ENCODE peak calls at places on chromosomes 3 and 15, in four cellular contexts. N, D, G and T are unnamed samples.
A peak's percentile ranks its signal among the peaks of the same experiment; 100 is the strongest.

GRCh38 chr15:36589971-36590370 is 10.5 kb downstream of the CDIN1 start:
- DNase-seq in N (no peak), D (no peak), G (no peak), T (peak; percentile 10)

GRCh38 chr15:101126618-101127502 is 125.0 kb downstream of the CHSY1 start:
- DNase-seq in N (no peak), D (no peak), G (no peak), T (no peak)

GRCh38 chr3:98763076-98763475 is at the start of gene ST3GAL6:
- DNase-seq in N (no peak), D (no peak), G (no peak), T (no peak)

GRCh38 chr3:30747771-30748281 is 141.4 kb downstream of the TGFBR2 start:
- DNase-seq in N (no peak), D (no peak), G (peak; percentile 55), T (peak; percentile 15)

GRCh38 chr3:16609927-16610580 is 4.8 kb upstream of the DAZL start:
- DNase-seq in N (no peak), D (no peak), G (no peak), T (no peak)

GRCh38 chr15:101539492-101539891 is 50.0 kb upstream of the PCSK6 start:
- DNase-seq in N (no peak), D (no peak), G (no peak), T (no peak)

GRCh38 chr3:167723025-167723512 is 11.6 kb downstream of the PDCD10 start:
- DNase-seq in N (no peak), D (no peak), G (no peak), T (no peak)

GRCh38 chr15:72341361-72341760 is 21.4 kb upstream of the CELF6 start:
- DNase-seq in N (no peak), D (no peak), G (no peak), T (peak; percentile 39)

GRCh38 chr3:23105048-23105447 is 98.1 kb upstream of the UBE2E2 start:
- DNase-seq in N (no peak), D (no peak), G (no peak), T (no peak)

GRCh38 chr15:60740787-60741354 is 261.9 kb upstream of the ICE2 start:
- DNase-seq in N (no peak), D (no peak), G (peak; percentile 34), T (no peak)

GRCh38 chr3:148735597-148735996 is 37.9 kb downstream of the AGTR1 start:
- DNase-seq in N (no peak), D (no peak), G (no peak), T (no peak)

GRCh38 chr3:71310595-71311319 is 272.8 kb downstream of the FOXP1 start:
- DNase-seq in N (no peak), D (no peak), G (peak; percentile 24), T (no peak)

GRCh38 chr3:176939022-176939817 is 258.1 kb downstream of the TBL1XR1 start:
- DNase-seq in N (peak; percentile 5), D (peak; percentile 58), G (peak; percentile 67), T (peak; percentile 68)

GRCh38 chr3:130761730-130762311 is 15.2 kb upstream of the PIK3R4 start:
- DNase-seq in N (no peak), D (no peak), G (no peak), T (no peak)
- TF ChIP-seq FOXK2 in N (no peak), D (no peak), G (no peak), T (no peak)

DNA sequence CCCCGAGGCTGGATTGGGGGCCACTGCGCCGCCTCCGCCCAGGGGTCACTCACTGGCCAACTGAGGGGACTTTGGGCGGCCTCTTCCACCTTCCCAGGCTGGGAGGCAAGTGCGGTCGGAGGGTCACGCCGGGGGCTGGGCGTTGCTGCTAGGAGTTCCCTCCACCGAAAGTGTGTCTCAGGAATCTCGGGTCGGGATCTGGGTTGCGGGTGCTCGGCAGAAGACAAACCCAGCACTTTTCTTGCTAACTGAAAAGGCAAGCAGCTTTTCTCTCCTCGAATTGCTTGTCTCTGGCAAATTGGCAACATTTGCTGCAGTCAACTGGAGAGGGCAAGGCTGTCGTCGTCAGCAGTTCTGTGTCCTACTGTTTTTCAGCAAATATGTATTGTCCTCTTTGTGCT is 376 bp upstream of the SLC30A4 start:
- DNase-seq in N (no peak), D (no peak), G (no peak), T (peak; percentile 19)
- TF ChIP-seq SP1 in N (no peak), D (no peak), G (no peak), T (no peak)

DNA sequence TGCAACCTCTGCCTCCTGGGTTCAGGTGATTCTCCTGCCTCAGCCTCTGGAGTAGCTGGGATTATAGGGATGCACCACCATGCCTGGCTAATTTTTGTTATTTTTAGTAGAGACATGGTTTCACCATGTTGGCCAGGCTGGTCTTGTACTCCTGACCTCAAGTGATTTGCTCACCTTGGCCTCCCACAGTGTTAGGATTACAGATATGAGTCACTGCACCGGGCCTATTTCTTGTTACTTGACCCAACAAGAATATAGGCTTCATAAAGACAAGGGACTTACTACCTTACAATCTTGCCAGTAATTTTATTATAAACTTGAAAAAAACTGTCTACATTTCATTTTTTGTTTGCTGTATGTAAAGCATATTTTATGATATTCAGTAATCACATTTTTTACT is 21.4 kb upstream of the ZBTB47 start:
- DNase-seq in N (no peak), D (no peak), G (no peak), T (no peak)
- TF ChIP-seq FOXK2 in N (no peak), D (no peak), G (no peak), T (no peak)

GRCh38 chr3:8996681-8997121 is 33.4 kb upstream of the RAD18 start:
- DNase-seq in N (no peak), D (no peak), G (peak; percentile 53), T (no peak)
- TF ChIP-seq SP1 in N (no peak), D (no peak), G (no peak), T (no peak)

GRCh38 chr3:147360936-147361670 is 45.2 kb downstream of the ZIC4 start:
- DNase-seq in N (no peak), D (no peak), G (no peak), T (peak; percentile 19)
- TF ChIP-seq FOXK2 in N (no peak), D (no peak), G (no peak), T (no peak)

GRCh38 chr15:81314378-81314777 is 9.6 kb downstream of the STARD5 start:
- DNase-seq in N (no peak), D (no peak), G (no peak), T (no peak)

GRCh38 chr15:81310480-81310879 is 13.5 kb downstream of the STARD5 start:
- DNase-seq in N (no peak), D (no peak), G (no peak), T (no peak)

GRCh38 chr15:81311834-81312459 is 12.0 kb downstream of the STARD5 start:
- DNase-seq in N (no peak), D (no peak), G (no peak), T (no peak)

GRCh38 chr15:81313686-81314085 is 10.3 kb downstream of the STARD5 start:
- DNase-seq in N (no peak), D (no peak), G (no peak), T (no peak)

GRCh38 chr15:81312790-81313543 is 11.0 kb downstream of the STARD5 start:
- DNase-seq in N (no peak), D (no peak), G (no peak), T (no peak)
- TF ChIP-seq SP1 in N (no peak), D (no peak), G (no peak), T (no peak)

GRCh38 chr15:98035577-98036010 is 75.1 kb downstream of the ARRDC4 start:
- DNase-seq in N (no peak), D (no peak), G (no peak), T (no peak)
- TF ChIP-seq FOXK2 in N (no peak), D (no peak), G (no peak), T (no peak)

GRCh38 chr3:60431599-60431958 is 819.7 kb downstream of the FHIT start:
- DNase-seq in N (no peak), D (peak; percentile 5), G (no peak), T (no peak)

GRCh38 chr3:60430208-60430607 is 821.0 kb downstream of the FHIT start:
- DNase-seq in N (no peak), D (no peak), G (no peak), T (no peak)

GRCh38 chr3:60434323-60434722 is 816.9 kb downstream of the FHIT start:
- DNase-seq in N (no peak), D (no peak), G (no peak), T (no peak)

GRCh38 chr3:60435941-60436650 is 815.2 kb downstream of the FHIT start:
- DNase-seq in N (no peak), D (no peak), G (no peak), T (no peak)

GRCh38 chr3:60434945-60435344 is 816.3 kb downstream of the FHIT start:
- DNase-seq in N (no peak), D (no peak), G (no peak), T (no peak)
- TF ChIP-seq SP1 in N (no peak), D (no peak), G (no peak), T (no peak)

DNA sequence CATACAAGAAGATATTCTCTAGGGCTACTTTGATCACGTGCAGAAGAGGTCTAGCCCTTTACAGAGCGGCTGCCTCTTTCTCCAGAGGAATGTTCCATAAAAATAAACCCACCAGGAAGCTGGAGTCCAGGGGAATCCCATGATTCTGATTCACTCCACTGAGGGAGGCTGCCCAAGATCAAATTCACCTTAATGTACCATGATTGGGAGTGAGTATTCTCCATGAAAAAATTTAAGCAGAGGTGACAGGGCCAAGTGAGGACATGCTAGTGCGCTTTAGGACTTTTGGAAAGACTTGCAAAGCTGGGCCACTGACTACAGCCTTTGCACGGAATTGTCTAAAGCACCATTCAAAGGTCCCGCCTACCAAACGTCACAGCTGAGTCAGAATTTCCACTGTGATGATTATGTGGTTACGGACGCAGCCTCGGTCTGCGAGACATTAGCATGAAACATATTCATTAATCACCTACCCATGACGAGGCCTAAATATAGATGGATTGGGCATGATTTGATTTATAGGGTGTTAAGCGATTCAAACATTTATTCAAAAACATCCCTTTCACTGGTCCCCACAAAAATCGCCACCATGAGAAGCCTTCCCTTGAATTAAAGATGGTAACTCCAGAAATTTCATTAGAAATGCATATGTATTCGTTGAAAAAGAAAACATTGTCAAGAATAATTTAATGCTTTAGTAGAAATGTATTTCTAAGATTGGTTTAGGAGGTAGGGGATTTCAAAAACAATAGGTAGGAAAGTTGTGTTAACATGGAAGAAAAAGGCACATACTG is 152.6 kb downstream of the GREM1 start:
- DNase-seq in N (peak; percentile 60), D (peak; percentile 10), G (no peak), T (no peak)
- TF ChIP-seq FOXK2 in N (no peak), D (no peak), G (no peak), T (no peak)

DNA sequence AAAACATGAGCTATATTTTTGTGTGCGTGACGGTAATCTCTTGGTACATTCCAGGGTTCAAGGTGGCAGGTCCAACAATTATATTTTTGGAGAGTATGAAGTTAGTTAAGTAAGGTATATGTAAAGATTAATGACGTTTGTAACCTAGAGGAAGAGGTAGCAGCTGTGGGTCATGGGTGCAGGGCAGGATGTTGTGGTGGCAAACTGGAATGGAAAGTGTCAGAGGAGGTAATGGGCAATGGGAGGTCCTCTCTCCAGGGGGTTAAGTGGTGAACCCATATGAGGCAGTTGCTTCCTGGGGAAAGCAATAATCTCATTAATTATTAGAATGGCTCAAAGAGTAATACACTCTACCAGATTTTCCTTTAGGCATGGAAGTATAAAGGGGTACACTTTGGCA is 1.0 kb upstream of the CD200R1L start:
- DNase-seq in N (no peak), D (no peak), G (no peak), T (no peak)
- TF ChIP-seq SP1 in N (no peak), D (no peak), G (no peak), T (no peak)